ENCODE peak calls at places on chromosomes 2 and 18, in eight cellular contexts. U is amygdala; Z is activated gamma-delta T cell treated with anti-CD3 and anti-CD28 coated beads, Interleukin-2, amount 50 U/mL, for 16 hours; R is activated CD8-positive, alpha-beta T cell treated with anti-CD3 and anti-CD28 coated beads for 36 hours; M is MM.1S; Q is CD8-positive, alpha-beta T cell; T is astrocyte of the cerebellum; V is NCI-H1105. K is an unnamed sample.

GRCh38 chr2:215841175-215841816 is 172.1 kb downstream of the MREG start:
- DNase-seq in U (no peak), Z (no peak), R (no peak), M (peak), Q (no peak), T (no peak), V (no peak), K (no peak)

GRCh38 chr18:2692508-2692907 is 37.0 kb downstream of the SMCHD1 start:
- DNase-seq in U (no peak), Z (no peak), R (no peak), M (no peak), Q (no peak), T (no peak), V (no peak), K (no peak)

GRCh38 chr2:215436705-215437570 is 1.1 kb upstream of the FN1 start:
- DNase-seq in U (peak), Z (no peak), R (no peak), M (peak), Q (no peak), T (no peak), V (no peak), K (no peak)

GRCh38 chr2:171513719-171514160 is 8.5 kb upstream of the CYBRD1 start:
- DNase-seq in U (no peak), Z (no peak), R (no peak), M (peak), Q (no peak), T (no peak), V (no peak), K (no peak)

GRCh38 chr2:147081826-147082225 is 763.0 kb upstream of the ACVR2A start:
- DNase-seq in U (no peak), Z (no peak), R (no peak), M (no peak), Q (no peak), T (no peak), V (no peak), K (no peak)

GRCh38 chr2:143229952-143230351 is 100.7 kb downstream of the ARHGAP15 start:
- DNase-seq in U (no peak), Z (no peak), R (no peak), M (no peak), Q (no peak), T (no peak), V (no peak), K (no peak)

GRCh38 chr2:1421731-1422130 is 8.5 kb downstream of the TPO start:
- DNase-seq in U (no peak), Z (no peak), R (no peak), M (no peak), Q (no peak), T (no peak), V (no peak), K (no peak)

GRCh38 chr18:12485479-12486105 is 77.9 kb downstream of the PRELID3A start:
- DNase-seq in U (no peak), Z (no peak), R (no peak), M (peak), Q (no peak), T (no peak), V (no peak), K (no peak)

GRCh38 chr2:30761226-30761625 is 46.0 kb downstream of the CAPN13 start:
- DNase-seq in U (no peak), Z (no peak), R (no peak), M (no peak), Q (no peak), T (no peak), V (no peak), K (no peak)

GRCh38 chr2:106996136-106996769 is 110.3 kb upstream of the ST6GAL2 start:
- DNase-seq in U (no peak), Z (no peak), R (no peak), M (no peak), Q (no peak), T (no peak), V (peak), K (no peak)

GRCh38 chr2:58010599-58010998 is 36.0 kb upstream of the VRK2 start:
- DNase-seq in U (no peak), Z (no peak), R (no peak), M (no peak), Q (no peak), T (no peak), V (no peak), K (no peak)

GRCh38 chr2:139411236-139411635 is 631.0 kb upstream of the NXPH2 start:
- DNase-seq in U (no peak), Z (no peak), R (no peak), M (no peak), Q (no peak), T (no peak), V (no peak), K (no peak)

GRCh38 chr2:72963423-72964145 is 46.3 kb downstream of the EMX1 start:
- DNase-seq in U (no peak), Z (no peak), R (no peak), M (no peak), Q (no peak), T (no peak), V (no peak), K (no peak)

GRCh38 chr2:8496079-8496478 is 185.8 kb upstream of the ID2 start:
- DNase-seq in U (no peak), Z (no peak), R (no peak), M (no peak), Q (no peak), T (no peak), V (no peak), K (no peak)

GRCh38 chr2:64679673-64680425 is 26.1 kb upstream of the SERTAD2 start:
- DNase-seq in U (no peak), Z (no peak), R (peak), M (no peak), Q (no peak), T (no peak), V (no peak), K (no peak)

K was measured in T-helper 1 cell.